ENCODE peak calls at places on chromosomes 7 and 10, in seven cellular contexts. G is omental fat pad, F is left ventricle myocardium inferior, E is fibroblast of pulmonary artery, J is neural crest cell, Y is D721Med, L is endothelial cell. R is an unnamed sample.
A peak's percentile ranks its signal among the peaks of the same experiment; 100 is the strongest.

GRCh38 chr10:72557362-72557761 is 68.5 kb downstream of the MICU1 start:
- DNase-seq in G (no peak), Y (no peak), F (no peak), J (no peak), L (no peak), E (peak; percentile 58), R (no peak)

GRCh38 chr10:52348037-52348564 is 34.0 kb downstream of the DKK1 start:
- DNase-seq in L (no peak), F (no peak), J (no peak), E (no peak), G (no peak), Y (no peak), R (no peak)

GRCh38 chr7:114630186-114630824 is 215.7 kb downstream of the FOXP2 start:
- DNase-seq in J (no peak), F (no peak), L (no peak), E (no peak), Y (no peak), G (no peak), R (no peak)

GRCh38 chr10:130928306-130928705 is 383.2 kb downstream of the TCERG1L start:
- DNase-seq in L (no peak), G (no peak), E (no peak), Y (no peak), F (no peak), J (no peak), R (no peak)

GRCh38 chr10:73136627-73137026 is 26.4 kb downstream of the NUDT13 start:
- DNase-seq in J (no peak), F (no peak), Y (no peak), G (no peak), L (no peak), E (no peak), R (no peak)

GRCh38 chr10:12418000-12418399 is 68.7 kb downstream of the CAMK1D start:
- DNase-seq in Y (no peak), F (peak; percentile 43), G (no peak), E (no peak), L (no peak), J (no peak), R (no peak)

GRCh38 chr10:24847476-24847875 is 104.9 kb downstream of the PRTFDC1 start:
- DNase-seq in J (no peak), E (no peak), G (no peak), F (no peak), Y (no peak), L (no peak), R (no peak)

GRCh38 chr7:131090188-131090587 is 237.5 kb upstream of the MKLN1 start:
- DNase-seq in F (no peak), G (no peak), Y (no peak), J (no peak), E (no peak), L (no peak), R (no peak)

GRCh38 chr10:8396675-8397074 is 342.2 kb downstream of the GATA3 start:
- DNase-seq in E (peak; percentile 53), L (no peak), G (no peak), Y (no peak), J (no peak), F (no peak), R (no peak)

GRCh38 chr7:70132802-70133201 is 534.5 kb downstream of the AUTS2 start:
- DNase-seq in E (no peak), G (no peak), L (no peak), J (no peak), F (no peak), Y (no peak), R (no peak)

GRCh38 chr7:108134486-108134885 is 4.3 kb upstream of the LAMB4 start:
- DNase-seq in L (no peak), Y (no peak), G (no peak), E (no peak), F (no peak), J (no peak), R (no peak)

GRCh38 chr7:137801003-137801402 is 45.8 kb downstream of the DGKI start:
- DNase-seq in F (no peak), G (no peak), J (no peak), Y (no peak), L (no peak), E (peak; percentile 49), R (no peak)

GRCh38 chr7:30062587-30062986 is 34.4 kb downstream of the PLEKHA8 start:
- DNase-seq in E (peak; percentile 69), Y (no peak), L (no peak), G (no peak), J (no peak), F (no peak), R (no peak)

GRCh38 chr7:139702811-139703467 is 74.9 kb downstream of the HIPK2 start:
- DNase-seq in F (no peak), E (no peak), J (no peak), Y (no peak), G (no peak), L (no peak), R (no peak)

GRCh38 chr10:123390332-123390731 is 236.1 kb downstream of the BUB3 start:
- DNase-seq in G (no peak), F (no peak), E (no peak), J (no peak), L (no peak), Y (no peak), R (no peak)

GRCh38 chr10:3217301-3217700 is 44.7 kb upstream of the PITRM1 start:
- DNase-seq in Y (no peak), E (peak; percentile 74), L (no peak), F (no peak), G (no peak), J (no peak), R (no peak)

GRCh38 chr7:55172161-55172560 is 153.3 kb downstream of the EGFR start:
- DNase-seq in J (no peak), G (no peak), Y (no peak), F (no peak), L (no peak), E (no peak), R (no peak)

GRCh38 chr10:22821501-22821900 is 106.4 kb upstream of the ARMC3 start:
- DNase-seq in L (no peak), G (no peak), E (peak; percentile 52), Y (no peak), F (no peak), J (no peak), R (no peak)

GRCh38 chr7:8817448-8818036 is 384.1 kb downstream of the NXPH1 start:
- DNase-seq in G (no peak), E (no peak), F (no peak), L (no peak), Y (no peak), J (no peak), R (no peak)

GRCh38 chr10:70272925-70273316 is 10.9 kb downstream of the NPFFR1 start:
- DNase-seq in G (no peak), Y (no peak), F (no peak), J (no peak), L (no peak), E (peak; percentile 44), R (no peak)

GRCh38 chr10:57657164-57657765 is 610.4 kb downstream of the IPMK start:
- DNase-seq in L (peak; percentile 61), E (peak; percentile 73), G (no peak), J (peak; percentile 48), Y (no peak), F (peak; percentile 22), R (peak; percentile 65)

GRCh38 chr7:142375710-142376313 is 118.0 kb upstream of the PRSS58 start:
- DNase-seq in J (no peak), L (peak; percentile 66), G (no peak), Y (no peak), F (no peak), E (no peak), R (peak; percentile 74)

DNA sequence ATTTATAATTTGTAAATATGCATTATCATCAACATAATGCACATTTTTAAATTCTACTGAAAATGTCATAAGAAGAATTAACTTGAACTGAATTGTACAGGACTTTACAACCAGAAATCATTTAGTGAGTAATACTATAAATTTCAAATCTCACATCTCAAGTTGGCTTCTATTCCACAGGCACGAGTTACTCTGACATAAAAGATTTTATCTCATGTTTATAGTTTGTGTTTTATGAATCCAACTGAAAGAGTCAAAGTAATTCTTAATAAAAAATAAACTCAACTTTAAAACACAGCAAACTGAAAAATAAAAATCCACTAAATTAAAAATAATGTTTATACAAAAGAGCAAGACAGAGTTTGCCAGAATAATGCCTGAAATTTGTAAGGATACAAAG is 129.2 kb downstream of the CD36 start:
- DNase-seq in F (no peak), L (no peak), G (no peak), E (no peak), J (no peak), Y (no peak), R (no peak)
- TF ChIP-seq CTCF in F (no peak), L (no peak), G (no peak), E (no peak), J (no peak), Y (no peak), R (no peak)

GRCh38 chr7:145331076-145331475 is 495.2 kb upstream of the TPK1 start:
- DNase-seq in E (no peak), Y (no peak), G (no peak), J (no peak), L (no peak), F (no peak), R (no peak)
- TF ChIP-seq CTCF in E (no peak), Y (no peak), G (no peak), J (peak; percentile 52), L (no peak), F (no peak), R (no peak)

DNA sequence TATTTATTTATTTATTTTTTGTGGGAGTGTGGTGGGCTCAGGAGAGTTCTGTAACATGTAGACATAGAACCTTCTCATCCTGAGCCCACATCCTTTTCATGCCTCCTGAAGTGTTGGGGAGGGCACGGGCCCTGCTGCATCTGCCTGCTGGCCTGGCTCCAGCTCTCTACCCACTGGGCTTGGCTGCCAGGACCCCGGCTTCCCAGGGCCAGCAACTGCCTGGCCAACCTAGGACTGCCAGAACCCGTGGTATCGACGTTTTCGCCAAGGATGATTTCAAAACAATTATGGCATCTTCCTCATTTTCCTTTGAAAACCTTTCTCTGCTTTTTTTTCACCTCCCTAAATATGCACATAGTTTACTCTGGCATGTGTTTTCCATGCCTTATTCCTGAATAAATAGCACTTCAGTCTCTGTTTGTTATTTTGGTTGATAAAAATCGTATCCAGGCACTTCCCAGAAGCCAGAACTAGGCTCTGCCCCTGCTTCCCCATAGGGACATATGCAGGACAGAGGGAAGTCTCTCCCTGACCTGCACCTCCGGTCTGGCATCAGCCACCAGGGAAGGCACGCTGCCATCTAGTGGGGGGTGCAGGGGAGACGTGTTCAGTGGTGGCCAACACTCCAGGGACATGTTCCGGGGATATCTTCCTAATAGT is 31.0 kb upstream of the ANTXRL start:
- DNase-seq in J (peak; percentile 55), Y (no peak), F (peak; percentile 78), L (peak; percentile 83), G (no peak), E (peak; percentile 20), R (peak; percentile 76)
- TF ChIP-seq CTCF in J (peak; percentile 60), Y (peak; percentile 29), F (peak; percentile 62), L (peak; percentile 43), G (no peak), E (peak; percentile 30), R (peak; percentile 36)

GRCh38 chr10:85047170-85047834 is 718.9 kb downstream of the CCSER2 start:
- DNase-seq in E (no peak), G (no peak), Y (no peak), J (no peak), F (no peak), L (no peak), R (no peak)
- TF ChIP-seq CTCF in E (no peak), G (no peak), Y (no peak), J (no peak), F (no peak), L (no peak), R (no peak)

GRCh38 chr7:117405519-117405918 is 21.8 kb downstream of the ASZ1 start:
- DNase-seq in F (no peak), J (no peak), Y (no peak), E (no peak), L (no peak), G (no peak), R (no peak)
- TF ChIP-seq CTCF in F (no peak), J (no peak), Y (no peak), E (no peak), L (no peak), G (no peak), R (no peak)